ENCODE peak calls at places on chromosomes 13 and 19, in eight cellular contexts. K is pancreas, A is thoracic aorta, Y is heart right ventricle, Q is astrocyte, Z is hepatocyte, N is psoas muscle, F is mesenchymal stem cell. P is an unnamed sample.

GRCh38 chr13:27965740-27966640 is 3.1 kb downstream of the CDX2 start:
- DNase-seq in A (no peak), N (no peak), F (no peak), Q (no peak), Z (no peak), Y (no peak), K (no peak), P (no peak)

GRCh38 chr13:19818223-19818842 is 35.6 kb upstream of the PSPC1 start:
- DNase-seq in K (peak; percentile 70), Q (no peak), A (no peak), N (peak; percentile 56), F (peak; percentile 28), Y (peak; percentile 32), Z (peak; percentile 57), P (no peak)

GRCh38 chr19:53772943-53773342 is 51.2 kb downstream of the NLRP12 start:
- DNase-seq in K (no peak), Z (peak; percentile 83), Q (peak; percentile 40), N (no peak), A (peak; percentile 9), F (peak; percentile 42), Y (no peak), P (peak; percentile 46)

GRCh38 chr13:48560657-48561337 is 27.9 kb upstream of the RCBTB2 start:
- DNase-seq in Z (no peak), A (no peak), F (no peak), K (no peak), N (no peak), Y (no peak), Q (no peak), P (no peak)

GRCh38 chr19:18659281-18660050 is 22.6 kb downstream of the KLHL26 start:
- DNase-seq in Q (peak; percentile 42), N (peak; percentile 82), Y (peak; percentile 66), F (peak; percentile 43), A (no peak), Z (no peak), K (no peak), P (no peak)

GRCh38 chr13:77480071-77480470 is 55.4 kb upstream of the SCEL start:
- DNase-seq in N (no peak), K (no peak), F (peak; percentile 10), Q (no peak), A (no peak), Z (peak; percentile 14), Y (no peak), P (no peak)

GRCh38 chr13:26719356-26719945 is 41.1 kb downstream of the GPR12 start:
- DNase-seq in N (no peak), Y (no peak), Q (no peak), Z (no peak), A (no peak), K (no peak), F (no peak), P (no peak)

GRCh38 chr13:111924676-111925075 is 142.3 kb upstream of the SOX1 start:
- DNase-seq in Y (no peak), Q (no peak), Z (no peak), K (no peak), N (no peak), A (no peak), F (no peak), P (no peak)

GRCh38 chr13:101065314-101065713 is 351.0 kb downstream of the NALCN start:
- DNase-seq in N (no peak), Z (no peak), Q (peak; percentile 70), Y (no peak), A (no peak), F (no peak), K (no peak), P (no peak)

GRCh38 chr13:98478134-98479129 is 98.5 kb downstream of the STK24 start:
- DNase-seq in Q (peak; percentile 84), Z (no peak), K (no peak), Y (no peak), A (no peak), N (no peak), F (peak; percentile 68), P (no peak)

GRCh38 chr19:16074488-16075365 is 1.6 kb upstream of the TPM4 start:
- DNase-seq in A (no peak), K (peak; percentile 44), Y (no peak), N (no peak), Z (no peak), Q (no peak), F (no peak), P (no peak)

GRCh38 chr13:70523622-70524021 is 415.4 kb upstream of the KLHL1 start:
- DNase-seq in Z (no peak), Y (no peak), K (no peak), N (no peak), F (peak; percentile 32), A (no peak), Q (peak; percentile 2), P (no peak)

GRCh38 chr19:35937345-35938281 is 1.4 kb downstream of the LRFN3 start:
- DNase-seq in Y (no peak), A (no peak), Q (no peak), F (no peak), N (no peak), Z (no peak), K (no peak), P (no peak)

DNA sequence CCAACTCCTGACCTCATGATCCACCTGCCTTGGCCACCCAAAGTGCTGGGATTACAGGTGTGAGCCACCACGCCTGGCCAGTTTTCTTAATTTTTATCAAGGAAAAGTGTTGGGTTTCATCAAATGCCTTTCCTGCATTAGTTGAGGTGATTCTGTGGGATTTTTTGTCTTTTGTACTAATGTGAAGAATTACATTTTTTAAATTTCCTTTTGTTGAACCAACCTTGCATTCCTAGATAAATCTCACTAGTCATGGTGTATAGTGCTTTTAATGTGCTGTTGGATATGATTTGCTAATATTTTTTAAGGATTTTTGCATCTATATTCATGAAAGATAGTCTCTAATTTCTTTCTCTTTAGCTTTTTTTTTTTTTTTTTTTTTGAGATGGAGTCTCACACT is 2.4 kb upstream of the ZNF560 start:
- DNase-seq in F (no peak), Z (no peak), K (no peak), Q (no peak), A (no peak), N (no peak), Y (no peak), P (no peak)
- H3K9me3 ChIP-seq in F (peaks cover 55% of the 10 kb centered on the region), Z (no peaks in the 10 kb centered on the region), K (no peaks in the 10 kb centered on the region), Q (peaks cover 12% of the 10 kb centered on the region), A (peaks cover 48% of the 10 kb centered on the region), N (peaks cover 54% of the 10 kb centered on the region), Y (peaks cover 43% of the 10 kb centered on the region), P (peaks cover 33% of the 10 kb centered on the region)

GRCh38 chr19:52034051-52034728 is 6.0 kb upstream of the ZNF614 start:
- DNase-seq in Y (no peak), N (no peak), A (no peak), K (no peak), Q (peak; percentile 21), Z (no peak), F (peak; percentile 25), P (no peak)
- H3K9me3 ChIP-seq in Y (peaks cover 73% of the 10 kb centered on the region), N (peaks cover 95% of the 10 kb centered on the region), A (peaks cover 78% of the 10 kb centered on the region), K (peaks cover 29% of the 10 kb centered on the region), Q (peaks cover 63% of the 10 kb centered on the region), Z (peaks cover 60% of the 10 kb centered on the region), F (peaks cover 88% of the 10 kb centered on the region), P (peaks cover 70% of the 10 kb centered on the region)

GRCh38 chr19:1055886-1056620 is 10.9 kb upstream of the ARHGAP45 start:
- DNase-seq in K (no peak), A (no peak), Q (no peak), Z (no peak), N (peak; percentile 48), Y (no peak), F (no peak), P (no peak)

GRCh38 chr19:1053176-1054101 is 13.5 kb upstream of the ARHGAP45 start:
- DNase-seq in N (no peak), Y (no peak), K (no peak), Z (no peak), Q (no peak), F (no peak), A (no peak), P (no peak)

GRCh38 chr19:1054102-1055027 is 12.6 kb upstream of the ARHGAP45 start:
- DNase-seq in N (no peak), Y (no peak), K (no peak), F (no peak), A (no peak), Q (no peak), Z (no peak), P (no peak)

GRCh38 chr19:1057185-1057857 is 9.6 kb upstream of the ARHGAP45 start:
- DNase-seq in Y (no peak), A (no peak), Z (no peak), K (no peak), F (peak; percentile 80), N (no peak), Q (peak; percentile 67), P (peak; percentile 42)

GRCh38 chr19:1055028-1055425 is 11.9 kb upstream of the ARHGAP45 start:
- DNase-seq in Z (no peak), A (no peak), N (no peak), Q (no peak), F (no peak), K (no peak), Y (no peak), P (no peak)
- H3K9me3 ChIP-seq in Z (peaks cover 4% of the 10 kb centered on the region), A (peaks cover 30% of the 10 kb centered on the region), N (peaks cover 33% of the 10 kb centered on the region), Q (peaks cover 28% of the 10 kb centered on the region), F (peaks cover 36% of the 10 kb centered on the region), K (no peaks in the 10 kb centered on the region), Y (peaks cover 40% of the 10 kb centered on the region), P (no peaks in the 10 kb centered on the region)

GRCh38 chr13:91052873-91053272 is 294.6 kb upstream of the MIR17HG start:
- DNase-seq in N (no peak), Q (no peak), Z (no peak), F (no peak), Y (no peak), A (no peak), K (no peak), P (no peak)

GRCh38 chr13:91054902-91055301 is 292.6 kb upstream of the MIR17HG start:
- DNase-seq in A (no peak), K (no peak), Q (no peak), Z (no peak), Y (no peak), F (no peak), N (no peak), P (no peak)

GRCh38 chr13:91058919-91059318 is 288.6 kb upstream of the MIR17HG start:
- DNase-seq in Q (no peak), K (no peak), F (no peak), N (no peak), Y (no peak), Z (no peak), A (no peak), P (no peak)

GRCh38 chr13:91058066-91058465 is 289.4 kb upstream of the MIR17HG start:
- DNase-seq in K (no peak), Y (no peak), Q (peak; percentile 9), A (no peak), F (peak; percentile 52), Z (peak; percentile 37), N (no peak), P (no peak)

DNA sequence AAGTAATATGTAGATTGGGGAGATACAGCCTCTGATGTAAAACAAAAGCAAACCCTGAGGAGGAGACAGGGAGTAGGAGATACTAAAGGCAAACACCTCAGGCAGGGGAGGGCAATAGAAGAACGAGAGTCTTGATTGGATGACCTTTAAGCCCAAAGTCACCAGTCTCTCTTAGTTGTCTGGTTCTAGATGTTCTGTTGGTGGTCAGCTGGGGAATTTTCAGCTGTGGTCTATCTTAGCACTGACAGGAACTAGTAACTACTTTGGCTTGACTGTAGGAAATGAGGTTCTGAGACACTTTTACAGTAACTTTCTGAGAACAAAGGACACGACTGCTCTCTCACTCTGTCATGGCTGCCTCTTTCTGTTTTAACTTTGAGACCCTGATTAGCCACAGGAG is 290.7 kb upstream of the MIR17HG start:
- DNase-seq in N (no peak), A (no peak), F (no peak), Y (no peak), Z (no peak), Q (no peak), K (no peak), P (no peak)
- H3K9me3 ChIP-seq in N (peaks cover 12% of the 10 kb centered on the region), A (no peaks in the 10 kb centered on the region), F (peaks cover 5% of the 10 kb centered on the region), Y (peaks cover 11% of the 10 kb centered on the region), Z (no peaks in the 10 kb centered on the region), Q (no peaks in the 10 kb centered on the region), K (no peaks in the 10 kb centered on the region), P (no peaks in the 10 kb centered on the region)

P was measured in MG63.